ENCODE peak calls at places on chromosomes 5 and 9, in six cellular contexts. M, C, W, J, U and K are unnamed samples.

GRCh38 chr9:134724231-134724911 is 82.8 kb downstream of the COL5A1 start:
- DNase-seq in C (no peak), J (peak; percentile 66), W (no peak), M (peak; percentile 39), U (no peak), K (no peak)

GRCh38 chr5:2898661-2899060 is 147.2 kb upstream of the IRX2 start:
- DNase-seq in W (no peak), U (no peak), M (no peak), C (no peak), J (no peak), K (no peak)

GRCh38 chr5:171162165-171162564 is 146.9 kb upstream of the TLX3 start:
- DNase-seq in J (no peak), C (no peak), U (no peak), W (no peak), M (peak; percentile 7), K (no peak)

GRCh38 chr5:10556331-10556807 is 7.5 kb upstream of the ANKRD33B start:
- DNase-seq in C (no peak), J (peak; percentile 68), M (peak; percentile 71), W (peak; percentile 14), U (peak; percentile 71), K (no peak)

GRCh38 chr9:37747271-37747753 is 6.3 kb upstream of the TRMT10B start:
- DNase-seq in J (peak; percentile 54), C (peak; percentile 43), W (peak; percentile 26), M (peak; percentile 87), U (no peak), K (peak; percentile 79)

GRCh38 chr9:122179690-122180074 is 20.0 kb downstream of the MORN5 start:
- DNase-seq in U (no peak), M (no peak), J (peak; percentile 48), C (no peak), W (no peak), K (no peak)

GRCh38 chr9:6014668-6015270 is 655 bp downstream of the RANBP6 start:
- DNase-seq in J (peak; percentile 80), W (no peak), C (no peak), M (peak; percentile 75), U (peak; percentile 12), K (no peak)

GRCh38 chr5:95791751-95792150 is 30.8 kb downstream of the GLRX start:
- DNase-seq in J (no peak), W (no peak), M (no peak), C (no peak), U (no peak), K (no peak)

GRCh38 chr9:8917978-8918739 is 1118.6 kb upstream of the DMAC1 start:
- DNase-seq in J (no peak), U (no peak), W (no peak), C (no peak), M (no peak), K (no peak)